ENCODE peak calls at places on chromosomes 6 and 20, in nine cellular contexts. C, N, G, K, D, T, L, F and P are unnamed samples.

GRCh38 chr6:842141-842540 is 149.2 kb upstream of the EXOC2 start:
- DNase-seq in C (peak), N (no peak), G (no peak), K (no peak), D (no peak), T (no peak), L (no peak), F (no peak), P (no peak)

GRCh38 chr20:43825635-43826034 is 89.0 kb upstream of the TOX2 start:
- DNase-seq in C (no peak), N (no peak), G (no peak), K (no peak), D (no peak), T (no peak), L (no peak), F (no peak), P (no peak)

GRCh38 chr6:166418691-166419143 is 36.0 kb upstream of the MPC1 start:
- DNase-seq in C (no peak), N (no peak), G (no peak), K (no peak), D (no peak), T (no peak), L (no peak), F (no peak), P (peak)

GRCh38 chr6:155543141-155543870 is 87.7 kb upstream of the NOX3 start:
- DNase-seq in C (peak), N (no peak), G (no peak), K (no peak), D (no peak), T (no peak), L (no peak), F (no peak), P (no peak)

GRCh38 chr20:35134900-35135299 is 12.2 kb downstream of the EDEM2 start:
- DNase-seq in C (peak), N (no peak), G (no peak), K (no peak), D (no peak), T (no peak), L (no peak), F (no peak), P (no peak)

GRCh38 chr6:56515081-56515905 is 127.4 kb downstream of the DST start:
- DNase-seq in C (no peak), N (no peak), G (no peak), K (no peak), D (no peak), T (no peak), L (no peak), F (no peak), P (no peak)

GRCh38 chr6:158630944-158631616 is 13.5 kb downstream of the DYNLT1 start:
- DNase-seq in C (no peak), N (peak), G (no peak), K (no peak), D (peak), T (no peak), L (peak), F (no peak), P (no peak)

GRCh38 chr6:135537782-135538301 is 40.3 kb upstream of the AHI1 start:
- DNase-seq in C (no peak), N (no peak), G (no peak), K (no peak), D (no peak), T (peak), L (peak), F (no peak), P (peak)

GRCh38 chr6:45300776-45301175 is 27.4 kb upstream of the RUNX2 start:
- DNase-seq in C (no peak), N (no peak), G (no peak), K (no peak), D (no peak), T (no peak), L (no peak), F (no peak), P (no peak)

GRCh38 chr6:39037707-39038106 is 10.9 kb upstream of the GLP1R start:
- DNase-seq in C (no peak), N (no peak), G (no peak), K (no peak), D (no peak), T (no peak), L (no peak), F (no peak), P (no peak)

GRCh38 chr20:62589720-62590119 is 52.6 kb upstream of the SLCO4A1 start:
- DNase-seq in C (no peak), N (no peak), G (no peak), K (no peak), D (no peak), T (no peak), L (no peak), F (no peak), P (no peak)
- H3K4me3 ChIP-seq in C (no peak), N (no peak), G (no peak), K (no peak), D (no peak), T (no peak), L (no peak), F (no peak), P (no peak)

GRCh38 chr20:59123011-59123676 is 40.5 kb upstream of the ZNF831 start:
- DNase-seq in C (no peak), N (no peak), G (no peak), K (peak), D (no peak), T (no peak), L (no peak), F (peak), P (peak)

GRCh38 chr20:59124326-59125029 is 39.1 kb upstream of the ZNF831 start:
- DNase-seq in C (no peak), N (no peak), G (no peak), K (peak), D (no peak), T (no peak), L (no peak), F (no peak), P (no peak)

GRCh38 chr20:59125332-59125731 is 38.3 kb upstream of the ZNF831 start:
- DNase-seq in C (no peak), N (no peak), G (no peak), K (no peak), D (no peak), T (no peak), L (no peak), F (no peak), P (no peak)

GRCh38 chr20:59122377-59122932 is 41.2 kb upstream of the ZNF831 start:
- DNase-seq in C (no peak), N (no peak), G (no peak), K (no peak), D (no peak), T (no peak), L (no peak), F (no peak), P (peak)

DNA sequence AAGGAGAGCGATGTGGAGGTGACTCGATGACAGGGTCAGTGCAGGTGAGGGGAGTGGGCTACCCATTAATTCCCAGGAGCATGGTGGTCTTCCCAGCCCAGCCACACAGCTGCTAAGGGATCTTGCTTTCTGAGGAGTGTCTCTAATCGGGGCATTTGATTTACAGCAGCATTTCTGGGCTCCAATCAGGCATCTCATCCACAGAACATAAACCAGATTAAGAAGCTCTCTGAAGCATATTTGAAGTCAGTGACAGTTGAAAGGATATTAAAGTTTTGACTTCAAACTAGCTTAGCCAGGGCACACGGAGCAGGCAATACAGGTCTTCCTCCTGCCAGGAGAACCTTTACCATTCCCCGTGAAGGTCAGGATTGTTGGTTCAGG is 40.0 kb upstream of the ZNF831 start:
- DNase-seq in C (no peak), N (no peak), G (no peak), K (no peak), D (no peak), T (no peak), L (no peak), F (no peak), P (no peak)
- H3K4me3 ChIP-seq in C (no peak), N (no peak), G (no peak), K (peak), D (no peak), T (no peak), L (no peak), F (peak), P (peak)

GRCh38 chr6:63299667-63300066 is 20.1 kb downstream of the LGSN start:
- DNase-seq in C (no peak), N (no peak), G (no peak), K (no peak), D (no peak), T (no peak), L (no peak), F (no peak), P (no peak)

GRCh38 chr6:63290507-63291049 is 29.2 kb downstream of the LGSN start:
- DNase-seq in C (no peak), N (no peak), G (no peak), K (no peak), D (no peak), T (no peak), L (no peak), F (no peak), P (no peak)

DNA sequence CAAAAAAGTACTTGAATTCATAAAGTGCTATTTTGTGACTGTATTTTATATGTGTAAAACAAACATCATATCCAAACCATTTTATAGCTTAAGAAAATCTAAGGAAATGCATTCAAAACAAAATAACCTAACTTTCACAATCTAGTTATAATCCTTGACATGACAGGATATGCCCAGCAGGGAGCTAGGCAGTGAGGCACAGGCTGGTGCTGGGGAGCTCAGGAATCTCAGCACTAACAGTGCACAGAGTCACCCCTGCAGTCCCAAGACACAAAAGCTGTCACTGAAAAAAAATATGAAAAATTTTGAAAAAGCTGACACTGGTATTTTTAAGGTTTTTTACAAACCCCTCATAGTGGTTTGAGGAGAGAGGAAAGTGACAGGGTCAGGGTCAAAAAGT is 24.2 kb downstream of the LGSN start:
- DNase-seq in C (no peak), N (no peak), G (no peak), K (no peak), D (no peak), T (no peak), L (no peak), F (no peak), P (no peak)
- H3K4me3 ChIP-seq in C (no peak), N (no peak), G (no peak), K (no peak), D (no peak), T (no peak), L (no peak), F (no peak), P (no peak)

DNA sequence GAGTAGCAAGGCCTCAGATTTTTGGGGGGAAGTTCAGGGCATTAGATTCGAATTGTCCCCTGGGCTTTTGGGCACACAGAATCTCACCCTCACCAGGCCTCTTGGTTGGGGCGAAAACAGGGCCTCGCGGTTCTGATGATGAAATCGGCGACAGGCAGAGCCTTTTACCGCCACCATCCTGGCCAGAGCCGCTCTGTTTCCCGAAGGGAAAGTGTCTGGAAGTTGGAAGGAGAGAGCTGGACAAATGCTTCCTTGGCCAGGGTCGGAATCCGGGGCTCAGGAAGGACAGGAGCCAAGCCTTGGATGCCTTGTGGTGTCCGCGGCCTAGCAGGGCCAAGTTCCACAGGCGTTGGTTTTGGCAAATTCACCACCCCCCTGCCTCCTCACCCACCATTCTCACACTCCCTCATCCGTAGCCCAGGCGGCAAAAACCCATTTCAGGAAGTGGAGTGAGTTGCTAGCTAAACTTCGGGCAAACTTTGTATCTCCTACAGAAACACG is 3.5 kb upstream of the TFAP2A start:
- DNase-seq in C (no peak), N (no peak), G (no peak), K (no peak), D (no peak), T (no peak), L (no peak), F (no peak), P (no peak)
- H3K4me3 ChIP-seq in C (no peak), N (no peak), G (no peak), K (no peak), D (peak), T (no peak), L (no peak), F (no peak), P (no peak)

GRCh38 chr6:138818496-138819194 is 22.8 kb downstream of the ECT2L start:
- DNase-seq in C (no peak), N (no peak), G (no peak), K (no peak), D (no peak), T (no peak), L (no peak), F (no peak), P (no peak)
- H3K4me3 ChIP-seq in C (no peak), N (no peak), G (no peak), K (no peak), D (no peak), T (no peak), L (no peak), F (no peak), P (no peak)

DNA sequence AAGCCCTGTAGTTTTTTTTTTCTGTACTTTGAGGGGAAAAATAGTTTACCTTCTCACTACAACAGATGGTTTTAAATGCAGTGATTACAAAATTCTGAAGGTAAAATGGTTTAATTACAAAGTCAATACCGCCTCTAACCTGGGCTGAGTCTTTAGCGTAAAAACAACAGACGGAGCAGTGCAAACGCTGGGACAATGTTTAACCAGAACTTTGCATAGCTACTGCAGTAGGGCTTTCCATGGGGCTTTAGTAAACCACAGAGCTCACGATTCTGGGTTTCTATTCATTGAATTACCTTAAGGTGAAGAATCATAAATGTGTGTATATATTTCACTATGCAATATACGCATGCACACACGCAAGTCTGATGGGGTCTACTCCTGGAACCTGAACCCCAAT is 77.9 kb downstream of the RFX6 start:
- DNase-seq in C (no peak), N (no peak), G (peak), K (no peak), D (no peak), T (no peak), L (no peak), F (no peak), P (no peak)
- H3K4me3 ChIP-seq in C (no peak), N (no peak), G (no peak), K (no peak), D (no peak), T (no peak), L (no peak), F (no peak), P (no peak)

GRCh38 chr20:61706562-61706961 is 359.1 kb downstream of the TAF4 start:
- DNase-seq in C (no peak), N (no peak), G (no peak), K (no peak), D (no peak), T (no peak), L (no peak), F (no peak), P (no peak)
- H3K4me3 ChIP-seq in C (no peak), N (no peak), G (no peak), K (no peak), D (no peak), T (no peak), L (no peak), F (no peak), P (no peak)

DNA sequence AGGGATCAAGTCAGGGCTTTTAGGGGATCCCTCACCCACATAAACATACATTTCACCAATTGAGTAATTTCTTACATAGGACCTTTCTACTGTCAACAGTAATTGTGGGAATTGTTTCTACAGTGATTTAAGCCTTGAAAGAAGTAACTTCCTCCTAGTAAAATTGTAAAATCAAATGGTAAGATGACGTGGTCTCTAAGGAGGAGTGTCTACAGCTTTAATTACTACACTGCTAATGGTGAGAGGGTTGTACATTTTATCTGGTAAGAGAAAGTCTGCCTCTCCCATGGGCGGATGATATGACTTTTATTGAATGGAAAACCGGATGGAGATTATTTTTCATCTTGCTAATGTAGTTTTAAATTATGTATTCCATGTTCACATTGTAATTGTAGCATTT is 98.0 kb downstream of the RPP40 start:
- DNase-seq in C (no peak), N (no peak), G (no peak), K (no peak), D (no peak), T (no peak), L (no peak), F (no peak), P (no peak)
- H3K4me3 ChIP-seq in C (no peak), N (no peak), G (no peak), K (no peak), D (no peak), T (no peak), L (no peak), F (no peak), P (no peak)

GRCh38 chr20:14997791-14998190 is 660.4 kb upstream of the FLRT3 start:
- DNase-seq in C (no peak), N (no peak), G (no peak), K (no peak), D (no peak), T (no peak), L (peak), F (no peak), P (no peak)
- H3K4me3 ChIP-seq in C (no peak), N (no peak), G (no peak), K (no peak), D (no peak), T (no peak), L (no peak), F (no peak), P (no peak)